ENCODE peak calls at places on chromosomes 13 and 19, in eight cellular contexts. L is tibial artery; M is CD4-positive, alpha-beta T cell; K is aorta; E is ovary; H is heart right ventricle; R is right cardiac atrium; I is dorsolateral prefrontal cortex. A is an unnamed sample.

GRCh38 chr19:9913237-9914000 is 22.9 kb downstream of the OLFM2 start:
- DNase-seq in L (no peak), M (no peak), R (peak), K (no peak), H (no peak), E (no peak), I (no peak), A (no peak)

GRCh38 chr13:113991191-113991669 is 17.4 kb upstream of the C13orf46 start:
- DNase-seq in M (no peak), H (no peak), K (peak), E (no peak), I (peak), L (no peak), R (peak), A (no peak)

GRCh38 chr13:37443538-37443937 is 155.0 kb downstream of the POSTN start:
- DNase-seq in I (no peak), M (no peak), H (no peak), R (no peak), E (no peak), L (no peak), K (no peak), A (no peak)

GRCh38 chr19:23855676-23856075 is 59.0 kb upstream of the ZNF726 start:
- DNase-seq in I (no peak), R (no peak), L (no peak), E (no peak), M (no peak), K (no peak), H (no peak), A (no peak)

GRCh38 chr13:54301085-54301484 is 1272.5 kb downstream of the OLFM4 start:
- DNase-seq in L (no peak), I (no peak), M (no peak), E (no peak), K (no peak), R (no peak), H (no peak), A (no peak)

GRCh38 chr19:37855098-37855497 is 51.3 kb downstream of the WDR87 start:
- DNase-seq in M (no peak), L (no peak), E (no peak), I (peak), H (peak), R (peak), K (peak), A (peak)

GRCh38 chr13:33108620-33109019 is 92.4 kb downstream of the KL start:
- DNase-seq in R (no peak), K (no peak), H (no peak), L (no peak), M (no peak), I (no peak), E (no peak), A (no peak)

GRCh38 chr13:79779761-79780160 is 298.8 kb downstream of the NDFIP2 start:
- DNase-seq in E (peak), M (no peak), H (no peak), I (no peak), L (peak), K (no peak), R (no peak), A (no peak)

GRCh38 chr19:1746401-1747284 is 6.7 kb upstream of the ONECUT3 start:
- DNase-seq in K (peak), E (no peak), I (no peak), H (no peak), R (no peak), L (no peak), M (no peak), A (no peak)

GRCh38 chr19:49560358-49560900 is 19.9 kb downstream of the NOSIP start:
- DNase-seq in L (peak), H (peak), E (no peak), R (no peak), K (no peak), I (peak), M (no peak), A (peak)

GRCh38 chr19:31066385-31066784 is 282.9 kb downstream of the TSHZ3 start:
- DNase-seq in H (no peak), E (no peak), I (no peak), K (no peak), M (no peak), L (no peak), R (no peak), A (no peak)

GRCh38 chr13:110302154-110302553 is 4.8 kb downstream of the COL4A1 start:
- DNase-seq in L (no peak), H (no peak), R (no peak), I (no peak), M (no peak), K (no peak), E (no peak), A (no peak)

GRCh38 chr13:110301083-110301482 is 5.9 kb downstream of the COL4A1 start:
- DNase-seq in M (no peak), K (no peak), I (no peak), H (no peak), E (no peak), L (no peak), R (no peak), A (no peak)

GRCh38 chr13:110301606-110302131 is 5.3 kb downstream of the COL4A1 start:
- DNase-seq in H (no peak), R (no peak), L (no peak), E (no peak), M (no peak), I (no peak), K (no peak), A (no peak)

GRCh38 chr13:110298566-110299321 is 8.2 kb downstream of the COL4A1 start:
- DNase-seq in M (no peak), E (peak), K (peak), I (no peak), H (no peak), L (no peak), R (peak), A (no peak)

GRCh38 chr13:110300090-110300815 is 6.7 kb downstream of the COL4A1 start:
- DNase-seq in K (no peak), I (no peak), L (no peak), M (no peak), E (no peak), R (no peak), H (no peak), A (no peak)
- H3K27ac ChIP-seq in K (peak), I (no peak), L (peak), M (no peak), E (no peak), R (no peak), H (no peak), A (no peak)

GRCh38 chr13:48178126-48178525 is 54.9 kb upstream of the ITM2B start:
- DNase-seq in L (no peak), M (no peak), E (no peak), K (no peak), H (no peak), R (no peak), I (no peak), A (no peak)
- H3K27ac ChIP-seq in L (no peak), M (no peak), E (no peak), K (no peak), H (no peak), R (no peak), I (no peak), A (no peak)

GRCh38 chr19:17073869-17074627 is 1.2 kb downstream of the HAUS8 start:
- DNase-seq in E (no peak), R (peak), I (no peak), L (no peak), M (no peak), H (no peak), K (no peak), A (no peak)
- H3K27ac ChIP-seq in E (no peak), R (no peak), I (no peak), L (peak), M (peak), H (no peak), K (no peak), A (no peak)

GRCh38 chr13:106403280-106403679 is 132.2 kb downstream of the EFNB2 start:
- DNase-seq in K (no peak), L (no peak), M (no peak), H (no peak), E (no peak), I (no peak), R (no peak), A (no peak)

GRCh38 chr13:106405731-106406130 is 129.7 kb downstream of the EFNB2 start:
- DNase-seq in M (no peak), H (no peak), L (no peak), R (no peak), E (no peak), I (no peak), K (no peak), A (no peak)

DNA sequence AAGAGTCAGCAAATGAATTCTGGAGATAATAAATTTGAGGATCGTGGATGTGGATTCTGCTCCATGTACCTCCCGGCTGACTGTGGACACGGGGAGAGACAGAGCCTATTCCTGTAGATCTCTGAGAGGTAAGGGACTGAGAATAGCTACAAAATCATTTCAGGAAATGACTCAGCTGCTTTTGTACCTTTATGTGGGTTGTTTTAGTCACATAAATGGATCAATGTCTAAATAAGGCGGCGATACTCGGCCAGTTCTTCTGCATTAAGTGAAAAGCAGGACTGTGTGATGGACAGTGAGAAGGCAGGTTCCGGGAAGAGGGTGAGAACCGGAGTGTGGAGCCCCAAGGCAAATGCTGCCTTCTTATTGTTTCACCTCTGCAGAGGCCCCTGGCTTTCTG is 128.1 kb downstream of the EFNB2 start:
- DNase-seq in K (no peak), L (no peak), M (no peak), I (no peak), E (no peak), R (no peak), H (no peak), A (no peak)
- H3K27ac ChIP-seq in K (no peak), L (no peak), M (no peak), I (no peak), E (no peak), R (no peak), H (no peak), A (no peak)

GRCh38 chr13:106340249-106340648 is 195.2 kb downstream of the EFNB2 start:
- DNase-seq in E (no peak), L (no peak), H (no peak), K (no peak), M (no peak), R (no peak), I (no peak), A (no peak)
- H3K27ac ChIP-seq in E (no peak), L (no peak), H (no peak), K (no peak), M (no peak), R (no peak), I (no peak), A (no peak)

DNA sequence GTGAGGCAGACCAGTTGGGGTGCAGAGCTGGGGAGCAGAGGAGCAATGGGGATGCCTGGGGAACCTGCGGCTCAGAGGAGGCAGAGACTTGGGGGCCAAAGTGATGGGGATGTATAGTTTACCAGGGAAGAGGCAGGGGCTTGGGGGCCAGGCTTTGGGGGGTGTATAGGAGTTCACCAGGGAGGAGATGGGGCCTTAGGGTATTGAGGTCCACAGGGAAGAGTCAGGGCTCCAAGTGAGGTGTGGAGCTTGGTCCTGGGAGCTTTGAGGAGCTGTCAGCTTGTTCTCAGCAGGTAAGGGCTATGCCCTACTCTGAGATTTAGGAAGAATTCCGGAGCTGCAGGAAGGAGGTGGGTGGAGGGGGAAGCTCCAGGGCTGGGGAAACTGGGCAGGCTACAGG is 10.8 kb downstream of the TNFAIP8L1 start:
- DNase-seq in R (no peak), H (no peak), E (no peak), M (no peak), K (no peak), L (no peak), I (no peak), A (no peak)
- H3K27ac ChIP-seq in R (no peak), H (no peak), E (no peak), M (no peak), K (no peak), L (no peak), I (no peak), A (no peak)

GRCh38 chr13:27637289-27637626 is 15.6 kb downstream of the POLR1D start:
- DNase-seq in H (no peak), L (no peak), M (no peak), K (no peak), E (no peak), I (no peak), R (no peak), A (no peak)
- H3K27ac ChIP-seq in H (no peak), L (no peak), M (no peak), K (no peak), E (no peak), I (no peak), R (no peak), A (no peak)

GRCh38 chr13:110457361-110457760 is 104.2 kb downstream of the RAB20 start:
- DNase-seq in I (no peak), R (no peak), E (no peak), H (no peak), L (no peak), K (no peak), M (no peak), A (no peak)

GRCh38 chr13:110454956-110455355 is 106.6 kb downstream of the RAB20 start:
- DNase-seq in E (no peak), L (no peak), K (no peak), I (no peak), H (no peak), M (no peak), R (no peak), A (no peak)

GRCh38 chr13:110456550-110456949 is 105.0 kb downstream of the RAB20 start:
- DNase-seq in L (no peak), E (no peak), I (no peak), K (no peak), M (no peak), R (no peak), H (no peak), A (no peak)

GRCh38 chr13:110455444-110455843 is 106.1 kb downstream of the RAB20 start:
- DNase-seq in R (no peak), L (no peak), K (no peak), H (no peak), M (no peak), I (no peak), E (no peak), A (no peak)

GRCh38 chr13:110455941-110456340 is 105.6 kb downstream of the RAB20 start:
- DNase-seq in E (peak), H (peak), R (peak), M (peak), L (peak), K (peak), I (peak), A (peak)
- H3K27ac ChIP-seq in E (no peak), H (no peak), R (no peak), M (no peak), L (peak), K (no peak), I (no peak), A (no peak)

DNA sequence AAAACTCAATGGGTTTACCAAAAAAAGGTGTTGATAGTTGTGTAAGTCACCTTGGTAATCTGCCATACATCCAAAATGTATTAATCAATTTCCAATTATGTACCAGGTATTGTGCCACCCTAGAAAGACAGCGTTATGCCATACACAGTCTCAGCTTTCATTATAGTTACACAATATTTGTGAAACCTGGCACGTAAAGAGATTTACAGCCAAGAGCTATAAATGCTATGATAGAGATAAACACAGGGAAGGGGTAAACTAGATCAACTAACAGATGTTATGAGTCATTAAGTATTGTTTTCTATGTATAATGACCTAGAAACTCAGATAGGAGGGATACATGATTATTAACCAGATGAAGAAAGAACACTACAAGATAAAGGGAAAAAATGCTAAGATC is 725.6 kb upstream of the SLITRK5 start:
- DNase-seq in E (no peak), H (no peak), L (no peak), R (no peak), I (no peak), M (no peak), K (no peak), A (no peak)
- H3K27ac ChIP-seq in E (no peak), H (no peak), L (no peak), R (no peak), I (no peak), M (no peak), K (no peak), A (no peak)

A was measured in substantia nigra.